ENCODE peak calls at places on chromosomes 5 and 9, in eight cellular contexts. U is mucosa of descending colon; T is CD4-positive, alpha-beta T cell; A is epithelial cell of esophagus; W is CD8-positive, alpha-beta T cell; Y is RWPE1; D is lower lobe of right lung; F is CD14-positive monocyte. R is an unnamed sample.

GRCh38 chr9:10371824-10372223 is 241.0 kb downstream of the PTPRD start:
- DNase-seq in T (no peak), Y (no peak), D (no peak), W (no peak), A (no peak), U (no peak), F (no peak), R (no peak)

GRCh38 chr5:129771058-129771838 is 23.4 kb downstream of the MINAR2 start:
- DNase-seq in T (peak; percentile 34), Y (peak; percentile 61), D (no peak), U (no peak), A (peak; percentile 71), W (peak; percentile 28), F (no peak), R (no peak)

GRCh38 chr9:19939890-19940289 is 151.1 kb upstream of the SLC24A2 start:
- DNase-seq in A (no peak), W (no peak), F (no peak), U (no peak), D (no peak), T (no peak), Y (no peak), R (no peak)

GRCh38 chr5:165328856-165329255 is 1823.4 kb downstream of the MAT2B start:
- DNase-seq in Y (peak; percentile 16), A (peak; percentile 51), F (no peak), U (no peak), D (no peak), W (no peak), T (no peak), R (no peak)

GRCh38 chr9:129402341-129402739 is 218.6 kb downstream of the C9orf50 start:
- DNase-seq in A (no peak), Y (no peak), F (no peak), D (no peak), T (no peak), U (peak; percentile 36), W (no peak), R (no peak)

GRCh38 chr5:180607861-180608571 is 16.7 kb upstream of the SCGB3A1 start:
- DNase-seq in W (no peak), D (peak; percentile 75), F (peak; percentile 35), Y (no peak), T (no peak), U (peak; percentile 10), A (no peak), R (no peak)

GRCh38 chr9:33676746-33677505 is 118.4 kb upstream of the PRSS3 start:
- DNase-seq in F (peak; percentile 44), D (peak; percentile 46), T (peak; percentile 37), A (peak; percentile 10), U (peak; percentile 41), Y (peak; percentile 23), W (peak; percentile 15), R (peak; percentile 77)

GRCh38 chr5:75031366-75031765 is 21.0 kb downstream of the GCNT4 start:
- DNase-seq in A (no peak), U (no peak), D (no peak), Y (no peak), T (no peak), F (no peak), W (no peak), R (no peak)

GRCh38 chr5:81187885-81188284 is 45.2 kb upstream of the CKMT2 start:
- DNase-seq in F (no peak), Y (no peak), D (no peak), A (no peak), T (no peak), W (no peak), U (peak; percentile 54), R (no peak)

GRCh38 chr5:135238622-135239460 is 160.2 kb downstream of the MACROH2A1 start:
- DNase-seq in U (no peak), F (no peak), W (peak; percentile 7), D (no peak), A (no peak), Y (no peak), T (peak; percentile 20), R (peak; percentile 71)

GRCh38 chr5:32239385-32239784 is 65.3 kb upstream of the GOLPH3 start:
- DNase-seq in T (no peak), U (no peak), D (no peak), W (no peak), F (no peak), A (no peak), Y (no peak), R (no peak)

GRCh38 chr9:110599468-110599867 is 19.9 kb upstream of the SVEP1 start:
- DNase-seq in T (no peak), D (no peak), A (no peak), F (no peak), U (no peak), Y (no peak), W (no peak), R (no peak)

GRCh38 chr9:116493183-116493582 is 193.9 kb upstream of the TRIM32 start:
- DNase-seq in A (no peak), D (no peak), T (no peak), F (no peak), U (no peak), W (no peak), Y (no peak), R (no peak)

GRCh38 chr9:134822541-134822940 is 58.1 kb upstream of the FCN2 start:
- DNase-seq in W (no peak), F (no peak), U (no peak), A (no peak), D (no peak), Y (no peak), T (no peak), R (no peak)

GRCh38 chr5:35363387-35363965 is 133.2 kb upstream of the PRLR start:
- DNase-seq in A (no peak), Y (no peak), T (no peak), D (no peak), F (no peak), W (no peak), U (no peak), R (no peak)

DNA sequence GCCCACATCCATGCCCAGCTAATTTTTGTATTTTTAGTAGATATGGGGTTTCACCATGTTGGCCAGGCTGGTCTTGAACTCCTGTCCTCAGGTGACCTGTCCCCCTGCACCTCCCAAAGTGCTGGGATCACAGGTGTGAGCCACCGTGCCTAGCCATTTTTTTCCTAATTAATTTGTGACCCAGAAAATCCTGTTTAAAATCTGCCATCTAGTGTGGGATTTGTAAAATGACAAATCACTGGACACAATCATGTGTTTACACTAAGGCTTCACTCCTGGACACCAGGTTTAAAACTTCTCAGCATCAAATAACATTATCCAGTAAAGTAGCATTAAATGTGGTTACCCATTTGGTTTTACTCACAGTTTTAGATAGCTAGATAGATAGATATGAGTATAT is 18.6 kb upstream of the KDM4C start:
- DNase-seq in W (no peak), Y (no peak), T (no peak), A (peak; percentile 41), F (no peak), D (no peak), U (no peak), R (no peak)
- TF ChIP-seq CTCF in W (no peak), Y (peak; percentile 38), T (no peak), A (peak; percentile 35), F (peak; percentile 49), D (peak; percentile 18), U (peak; percentile 8), R (peak; percentile 47)

GRCh38 chr9:124475158-124475867 is 25.1 kb downstream of the ADGRD2 start:
- DNase-seq in F (no peak), W (no peak), T (no peak), A (no peak), U (no peak), D (no peak), Y (no peak), R (no peak)
- TF ChIP-seq CTCF in F (no peak), W (no peak), T (no peak), A (no peak), U (no peak), D (no peak), Y (no peak), R (no peak)

DNA sequence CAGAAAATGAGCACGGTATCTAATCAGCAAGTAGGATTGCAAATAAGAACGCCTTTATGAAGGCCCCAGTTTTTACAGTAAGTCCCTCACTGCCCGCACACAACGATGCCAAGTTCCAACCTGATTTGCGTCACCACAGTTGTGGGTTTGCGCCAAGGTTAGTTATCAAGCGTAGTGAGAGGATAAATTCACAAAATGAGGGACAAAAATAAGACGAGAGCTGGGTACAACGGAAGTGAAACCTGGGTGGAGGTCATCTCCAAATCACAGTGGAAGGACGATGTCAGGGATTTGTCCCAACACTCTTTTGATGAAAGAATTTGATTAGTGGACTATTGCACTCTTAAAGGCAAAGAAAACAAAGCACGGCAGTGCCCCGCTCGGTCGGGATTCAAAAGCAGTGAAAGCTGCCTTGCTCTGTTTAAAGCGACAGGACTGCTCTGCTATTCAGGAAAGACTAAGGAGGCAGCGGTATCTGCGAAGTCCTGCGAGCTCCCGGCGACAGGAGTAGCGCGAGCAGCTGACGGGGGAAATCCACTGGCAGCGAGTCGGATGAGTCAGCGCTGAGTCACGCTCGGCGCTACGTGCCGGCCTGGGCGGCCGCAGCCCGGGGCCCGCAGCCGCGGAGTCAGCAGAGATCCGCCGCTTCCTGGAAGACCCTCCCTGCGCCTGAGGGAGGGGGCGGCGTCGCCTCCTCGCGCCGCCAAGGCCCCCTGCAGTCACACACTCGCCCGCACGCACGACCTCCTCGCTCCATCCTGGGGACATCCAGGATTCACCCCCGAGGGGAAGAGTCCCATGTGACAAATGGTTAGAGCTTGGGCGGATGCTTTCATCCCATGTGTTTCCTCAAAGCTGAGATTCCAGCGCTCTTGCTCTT is 102.8 kb downstream of the ARRDC3 start:
- DNase-seq in D (peak; percentile 94), F (peak; percentile 94), T (peak; percentile 83), Y (peak; percentile 99), A (peak; percentile 98), W (peak; percentile 85), U (peak; percentile 95), R (peak; percentile 89)
- TF ChIP-seq CTCF in D (peak; percentile 4), F (no peak), T (no peak), Y (no peak), A (no peak), W (no peak), U (no peak), R (no peak)

GRCh38 chr9:35035851-35036701 is 36.3 kb downstream of the VCP start:
- DNase-seq in Y (no peak), T (peak; percentile 51), U (peak; percentile 64), D (peak; percentile 64), F (no peak), W (peak; percentile 43), A (peak; percentile 38), R (no peak)
- TF ChIP-seq CTCF in Y (no peak), T (no peak), U (no peak), D (no peak), F (no peak), W (no peak), A (no peak), R (no peak)

GRCh38 chr9:89945133-89945532 is 340.3 kb downstream of the GADD45G start:
- DNase-seq in T (no peak), F (no peak), U (no peak), Y (no peak), A (no peak), W (no peak), D (no peak), R (no peak)
- TF ChIP-seq CTCF in T (no peak), F (peak; percentile 19), U (no peak), Y (no peak), A (no peak), W (no peak), D (no peak), R (peak; percentile 51)

R was measured in type B pancreatic cell.